ENCODE peak calls at places on chromosomes 12 and 14, in eight cellular contexts. R, T, I, U, L, O, K and N are unnamed samples.
A peak's percentile ranks its signal among the peaks of the same experiment; 100 is the strongest.

GRCh38 chr14:25095784-25096390 is 45.9 kb upstream of the STXBP6 start:
- DNase-seq in R (no peak), T (no peak), I (no peak), U (no peak), L (no peak), O (no peak), K (no peak), N (no peak)

GRCh38 chr12:93706824-93707223 is 29.6 kb downstream of the CRADD start:
- DNase-seq in R (no peak), T (no peak), I (no peak), U (no peak), L (no peak), O (no peak), K (no peak), N (no peak)

GRCh38 chr12:6277982-6278438 is 32.5 kb upstream of the PLEKHG6 start:
- DNase-seq in R (peak; percentile 78), T (no peak), I (no peak), U (peak; percentile 89), L (no peak), O (peak; percentile 68), K (no peak), N (no peak)

GRCh38 chr12:91896725-91897515 is 248.7 kb downstream of the BTG1 start:
- DNase-seq in R (no peak), T (peak; percentile 66), I (peak; percentile 89), U (no peak), L (no peak), O (no peak), K (no peak), N (no peak)

GRCh38 chr12:20523658-20524057 is 155.3 kb downstream of the PDE3A start:
- DNase-seq in R (no peak), T (no peak), I (no peak), U (no peak), L (no peak), O (no peak), K (no peak), N (no peak)

GRCh38 chr12:69908208-69908607 is 83.2 kb downstream of the MYRFL start:
- DNase-seq in R (no peak), T (no peak), I (no peak), U (no peak), L (peak; percentile 97), O (no peak), K (no peak), N (no peak)

GRCh38 chr14:84482256-84483071 is 1047.5 kb upstream of the FLRT2 start:
- DNase-seq in R (no peak), T (no peak), I (no peak), U (no peak), L (peak; percentile 71), O (no peak), K (no peak), N (peak; percentile 4)

GRCh38 chr12:20097561-20097960 is 270.8 kb upstream of the PDE3A start:
- DNase-seq in R (no peak), T (no peak), I (no peak), U (no peak), L (peak; percentile 52), O (no peak), K (no peak), N (no peak)

GRCh38 chr14:21711360-21711961 is 37.8 kb upstream of the OR4E1 start:
- DNase-seq in R (peak; percentile 24), T (no peak), I (no peak), U (no peak), L (peak; percentile 52), O (no peak), K (no peak), N (peak; percentile 4)

GRCh38 chr12:90945070-90945649 is 9.8 kb downstream of the CCER1 start:
- DNase-seq in R (no peak), T (no peak), I (no peak), U (no peak), L (peak; percentile 24), O (no peak), K (no peak), N (peak; percentile 8)

DNA sequence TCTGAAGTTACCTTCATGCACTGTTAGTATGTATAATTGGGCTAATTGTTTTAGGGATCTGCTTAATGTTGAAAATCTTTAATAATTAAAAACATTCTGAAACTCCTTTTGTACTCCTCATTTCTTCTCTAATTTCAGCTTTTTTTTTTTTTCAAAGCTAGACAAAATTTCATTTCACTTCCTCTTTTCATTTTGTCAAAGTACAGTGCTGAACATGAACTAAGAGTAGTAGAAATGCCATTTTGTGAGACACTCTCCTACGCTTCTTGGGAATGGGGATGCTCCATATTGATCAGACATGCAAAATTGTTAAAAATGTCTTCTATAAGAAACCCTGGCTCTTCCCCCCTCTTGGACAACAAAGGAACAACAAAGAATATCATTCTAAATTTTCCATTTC is 1.7 kb downstream of the ABCD2 start:
- DNase-seq in R (no peak), T (no peak), I (no peak), U (no peak), L (no peak), O (no peak), K (no peak), N (no peak)
- TF ChIP-seq POLR2A in R (no peak), T (no peak), I (no peak), U (no peak), L (no peak), O (no peak), K (no peak), N (no peak)

GRCh38 chr12:47276253-47277070 is 196.7 kb upstream of the AMIGO2 start:
- DNase-seq in R (no peak), T (no peak), I (no peak), U (peak; percentile 63), L (peak; percentile 54), O (no peak), K (no peak), N (no peak)

GRCh38 chr12:47277972-47278448 is 198.3 kb upstream of the AMIGO2 start:
- DNase-seq in R (no peak), T (no peak), I (no peak), U (no peak), L (peak; percentile 35), O (no peak), K (no peak), N (peak; percentile 72)

GRCh38 chr12:47274725-47275124 is 195.0 kb upstream of the AMIGO2 start:
- DNase-seq in R (no peak), T (no peak), I (no peak), U (no peak), L (no peak), O (no peak), K (no peak), N (no peak)

GRCh38 chr12:47280543-47281330 is 201.0 kb upstream of the AMIGO2 start:
- DNase-seq in R (no peak), T (no peak), I (no peak), U (no peak), L (no peak), O (no peak), K (no peak), N (no peak)

GRCh38 chr12:47277071-47277408 is 197.3 kb upstream of the AMIGO2 start:
- DNase-seq in R (peak; percentile 52), T (no peak), I (no peak), U (no peak), L (no peak), O (peak; percentile 55), K (no peak), N (no peak)
- TF ChIP-seq POLR2A in R (no peak), T (no peak), I (no peak), U (no peak), L (no peak), O (no peak), K (no peak), N (no peak)

GRCh38 chr12:121800694-121801600 is 2.9 kb upstream of the SETD1B start:
- DNase-seq in R (peak; percentile 86), T (peak; percentile 75), I (peak; percentile 96), U (peak; percentile 81), L (peak; percentile 53), O (peak; percentile 83), K (peak; percentile 64), N (peak; percentile 63)
- TF ChIP-seq POLR2A in R (peak; percentile 77), T (peak; percentile 37), I (no peak), U (peak; percentile 75), L (peak; percentile 83), O (no peak), K (peak; percentile 38), N (peak; percentile 42)

DNA sequence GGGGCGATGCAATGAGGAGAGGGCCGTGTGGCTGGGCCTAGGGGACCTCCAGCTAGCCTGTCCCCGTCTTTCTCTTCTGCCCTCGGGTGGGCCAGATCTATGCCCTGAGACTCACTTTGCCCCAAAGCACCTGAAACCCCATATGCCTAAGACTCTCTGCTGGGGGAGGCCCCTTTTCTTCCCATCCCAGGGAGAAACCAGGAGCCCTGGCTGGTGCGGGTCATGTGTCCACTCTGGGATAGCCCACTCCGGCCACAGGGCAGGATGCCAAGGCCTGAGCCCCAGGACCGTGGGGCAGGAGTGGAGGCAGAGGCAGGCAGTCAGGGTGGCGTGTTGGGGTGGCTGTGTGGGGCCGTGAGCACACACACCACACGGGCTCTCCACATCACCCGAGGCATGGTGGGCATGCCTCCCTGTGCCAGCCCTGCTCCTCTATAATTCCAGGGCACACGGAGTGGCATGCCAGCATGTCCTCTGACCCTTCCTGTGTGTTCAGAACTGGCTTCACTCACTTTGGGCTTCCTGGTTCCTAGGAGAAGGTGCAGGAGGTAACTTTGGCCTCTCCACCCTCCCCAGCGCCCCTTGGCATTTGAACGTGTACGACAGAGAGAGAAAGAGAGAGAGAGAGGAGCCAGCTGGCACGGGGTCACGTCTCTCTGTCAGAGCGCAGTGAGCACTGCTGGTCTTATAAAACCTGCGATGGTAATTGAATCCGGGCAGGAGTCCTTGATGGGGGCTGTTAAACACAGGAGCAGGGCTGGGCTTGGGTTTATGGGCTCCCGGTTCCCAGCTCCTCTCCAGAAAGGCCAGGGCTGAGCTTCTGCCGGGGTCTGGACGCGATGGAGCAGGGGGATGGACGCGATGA is 144.2 kb downstream of the KIF26A start:
- DNase-seq in R (peak; percentile 2), T (peak; percentile 9), I (peak; percentile 81), U (no peak), L (no peak), O (peak; percentile 18), K (peak; percentile 3), N (no peak)
- TF ChIP-seq POLR2A in R (no peak), T (no peak), I (no peak), U (no peak), L (no peak), O (no peak), K (no peak), N (no peak)

DNA sequence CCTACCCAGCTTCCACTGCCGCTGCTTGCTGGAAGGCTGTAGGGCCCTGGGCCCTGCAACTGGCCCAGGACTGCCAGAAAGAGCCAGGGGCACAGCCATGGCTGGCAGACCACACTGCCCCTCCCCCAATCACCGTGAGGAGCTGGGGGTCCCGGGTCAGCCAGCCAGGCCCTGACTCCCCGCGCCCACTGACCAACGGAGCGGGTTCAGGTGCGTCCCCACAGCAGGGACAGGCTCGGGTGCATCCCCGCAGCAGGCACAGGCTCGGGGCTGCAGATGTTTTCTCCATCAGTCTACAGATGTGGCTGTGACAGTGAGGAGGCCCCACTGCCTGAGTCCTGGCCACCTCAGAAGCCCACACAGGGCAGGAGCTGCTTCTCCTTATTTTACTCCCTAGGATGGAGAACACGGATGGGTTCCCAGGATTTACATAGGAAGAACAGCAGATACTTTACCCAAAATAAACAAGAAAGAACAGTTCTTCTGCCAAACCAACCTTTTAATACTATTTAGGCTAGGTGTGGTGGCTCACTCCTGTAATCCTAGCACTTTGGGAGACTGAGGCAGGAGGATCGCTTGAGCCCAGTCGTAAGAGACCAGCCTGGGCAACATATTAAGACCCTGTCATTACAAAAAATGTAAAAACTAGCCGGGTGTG is 61.1 kb downstream of the TESC start:
- DNase-seq in R (no peak), T (no peak), I (no peak), U (no peak), L (no peak), O (no peak), K (no peak), N (no peak)
- TF ChIP-seq POLR2A in R (no peak), T (no peak), I (no peak), U (no peak), L (no peak), O (no peak), K (no peak), N (no peak)